ENCODE peak calls at places on chromosomes 4 and X, in five cellular contexts. Q, D, J, B and C are unnamed samples.
A peak's percentile ranks its signal among the peaks of the same experiment; 100 is the strongest.

GRCh38 chr4:144782345-144782744 is 136.4 kb downstream of the HHIP start:
- DNase-seq in B (peak; percentile 18), D (no peak), Q (no peak), J (no peak), C (peak; percentile 25)

GRCh38 chrX:7706032-7706431 is 136.9 kb upstream of the VCX start:
- DNase-seq in B (no peak), D (no peak), J (no peak), Q (no peak), C (no peak)

GRCh38 chr4:163462556-163462955 is 11.0 kb downstream of the TKTL2 start:
- DNase-seq in D (no peak), J (no peak), Q (no peak), B (no peak), C (no peak)

GRCh38 chrX:78375894-78376293 is 48.5 kb upstream of the CYSLTR1 start:
- DNase-seq in D (no peak), J (no peak), Q (no peak), B (no peak), C (no peak)

GRCh38 chrX:116872931-116873330 is 410.2 kb upstream of the CT83 start:
- DNase-seq in B (no peak), J (no peak), D (no peak), Q (no peak), C (no peak)

GRCh38 chrX:134600714-134601113 is 57.6 kb downstream of the PLAC1 start:
- DNase-seq in Q (no peak), J (no peak), D (peak; percentile 41), B (no peak), C (peak; percentile 37)

GRCh38 chr4:88378691-88379559 is at the start of gene HERC6:
- DNase-seq in B (peak; percentile 84), D (peak; percentile 83), J (peak; percentile 90), Q (no peak), C (peak; percentile 80)

GRCh38 chr4:1246111-1246881 is 2.6 kb downstream of the CTBP1 start:
- DNase-seq in B (peak; percentile 83), J (no peak), Q (peak; percentile 52), D (no peak), C (peak; percentile 4)

GRCh38 chrX:68492583-68492982 is 6.3 kb upstream of the YIPF6 start:
- DNase-seq in D (no peak), B (no peak), J (no peak), Q (no peak), C (no peak)

GRCh38 chr4:101792056-101792575 is 1.6 kb downstream of the BANK1 start:
- DNase-seq in Q (no peak), B (no peak), D (no peak), J (no peak), C (no peak)

GRCh38 chrX:95346854-95347253 is 1337.8 kb upstream of the DIAPH2 start:
- DNase-seq in B (no peak), J (peak; percentile 0), Q (no peak), D (peak; percentile 1), C (no peak)

GRCh38 chrX:38232287-38232686 is 11.6 kb upstream of the SRPX start:
- DNase-seq in D (peak; percentile 60), Q (no peak), J (no peak), B (no peak), C (peak; percentile 38)

GRCh38 chr4:146661368-146661767 is 22.7 kb downstream of the POU4F2 start:
- DNase-seq in J (no peak), B (no peak), D (no peak), Q (no peak), C (no peak)

GRCh38 chrX:16466640-16467432 is 183.1 kb upstream of the S100G start:
- DNase-seq in D (peak; percentile 16), J (no peak), Q (no peak), B (no peak), C (peak; percentile 56)

GRCh38 chr4:181569553-181569952 is 673.6 kb upstream of the TENM3 start:
- DNase-seq in J (peak; percentile 50), D (peak; percentile 65), Q (no peak), B (no peak), C (peak; percentile 9)

GRCh38 chrX:20471483-20471882 is 204.8 kb upstream of the RPS6KA3 start:
- DNase-seq in D (no peak), B (no peak), J (no peak), Q (no peak), C (no peak)

GRCh38 chr4:1042352-1043025 is 31.1 kb downstream of the FGFRL1 start:
- DNase-seq in J (no peak), B (peak; percentile 4), D (no peak), Q (no peak), C (no peak)

GRCh38 chr4:1113311-1114009 is at the start of gene RNF212:
- DNase-seq in B (peak; percentile 57), D (peak; percentile 6), Q (no peak), J (no peak), C (no peak)

GRCh38 chr4:83552085-83552484 is 16.2 kb downstream of the GPAT3 start:
- DNase-seq in Q (no peak), B (no peak), D (peak; percentile 31), J (no peak), C (peak; percentile 81)

GRCh38 chr4:26174033-26174432 is 146.8 kb upstream of the RBPJ start:
- DNase-seq in J (no peak), D (peak; percentile 24), Q (no peak), B (peak; percentile 91), C (no peak)